ENCODE peak calls at places on chromosomes 4 and X, in seven cellular contexts. One of them, this sample, is unnamed.

GRCh38 chrX:118872102-118872566 is 48.5 kb downstream of the ZCCHC12 start:
- DNase-seq in GM12865: peak; percentile 3
- DNase-seq in adrenal gland: peak; percentile 81
- DNase-seq in fibroblast of pulmonary artery: no peak
- DNase-seq in dorsolateral prefrontal cortex: no peak
- DNase-seq in NCI-H774: no peak
- DNase-seq in lower lobe of right lung: no peak
- DNase-seq in this sample: no peak

GRCh38 chr4:53522334-53522733 is 69.0 kb downstream of the LNX1 start:
- DNase-seq in adrenal gland: no peak
- DNase-seq in GM12865: no peak
- DNase-seq in NCI-H774: no peak
- DNase-seq in dorsolateral prefrontal cortex: no peak
- DNase-seq in lower lobe of right lung: no peak
- DNase-seq in fibroblast of pulmonary artery: no peak
- DNase-seq in this sample: no peak

GRCh38 chr4:182192511-182193181 is 50.6 kb upstream of the TENM3 start:
- DNase-seq in fibroblast of pulmonary artery: peak; percentile 35
- DNase-seq in GM12865: no peak
- DNase-seq in adrenal gland: no peak
- DNase-seq in NCI-H774: no peak
- DNase-seq in lower lobe of right lung: no peak
- DNase-seq in dorsolateral prefrontal cortex: no peak
- DNase-seq in this sample: no peak

GRCh38 chr4:148831945-148832344 is 389.7 kb upstream of the NR3C2 start:
- DNase-seq in fibroblast of pulmonary artery: peak; percentile 91
- DNase-seq in NCI-H774: no peak
- DNase-seq in GM12865: no peak
- DNase-seq in dorsolateral prefrontal cortex: no peak
- DNase-seq in lower lobe of right lung: no peak
- DNase-seq in adrenal gland: no peak
- DNase-seq in this sample: no peak

GRCh38 chr4:82739292-82740190 is 59.1 kb downstream of the SCD5 start:
- DNase-seq in adrenal gland: peak; percentile 90
- DNase-seq in dorsolateral prefrontal cortex: peak; percentile 59
- DNase-seq in GM12865: peak; percentile 82
- DNase-seq in lower lobe of right lung: peak; percentile 80
- DNase-seq in fibroblast of pulmonary artery: peak; percentile 77
- DNase-seq in NCI-H774: no peak
- DNase-seq in this sample: peak; percentile 78

GRCh38 chr4:8411351-8412180 is 29.0 kb downstream of the ACOX3 start:
- DNase-seq in lower lobe of right lung: no peak
- DNase-seq in NCI-H774: no peak
- DNase-seq in GM12865: no peak
- DNase-seq in fibroblast of pulmonary artery: no peak
- DNase-seq in dorsolateral prefrontal cortex: no peak
- DNase-seq in adrenal gland: no peak
- DNase-seq in this sample: no peak

GRCh38 chr4:142984871-142985585 is 138.9 kb upstream of the INPP4B start:
- DNase-seq in dorsolateral prefrontal cortex: no peak
- DNase-seq in adrenal gland: no peak
- DNase-seq in GM12865: peak; percentile 10
- DNase-seq in NCI-H774: no peak
- DNase-seq in lower lobe of right lung: no peak
- DNase-seq in fibroblast of pulmonary artery: peak; percentile 18
- DNase-seq in this sample: no peak

GRCh38 chr4:142818476-142818875 is 27.6 kb downstream of the INPP4B start:
- DNase-seq in adrenal gland: no peak
- DNase-seq in GM12865: no peak
- DNase-seq in lower lobe of right lung: no peak
- DNase-seq in NCI-H774: no peak
- DNase-seq in fibroblast of pulmonary artery: peak; percentile 10
- DNase-seq in dorsolateral prefrontal cortex: no peak
- DNase-seq in this sample: no peak

GRCh38 chr4:91114386-91114785 is 987.2 kb downstream of the CCSER1 start:
- DNase-seq in adrenal gland: no peak
- DNase-seq in NCI-H774: no peak
- DNase-seq in GM12865: no peak
- DNase-seq in lower lobe of right lung: no peak
- DNase-seq in fibroblast of pulmonary artery: no peak
- DNase-seq in dorsolateral prefrontal cortex: no peak
- DNase-seq in this sample: no peak

GRCh38 chrX:47351706-47352105 is 18.7 kb upstream of the ZNF157 start:
- DNase-seq in GM12865: no peak
- DNase-seq in lower lobe of right lung: no peak
- DNase-seq in NCI-H774: no peak
- DNase-seq in adrenal gland: no peak
- DNase-seq in dorsolateral prefrontal cortex: no peak
- DNase-seq in fibroblast of pulmonary artery: peak; percentile 37
- DNase-seq in this sample: no peak

GRCh38 chr4:148653681-148654080 is 211.5 kb upstream of the NR3C2 start:
- DNase-seq in NCI-H774: no peak
- DNase-seq in GM12865: no peak
- DNase-seq in dorsolateral prefrontal cortex: no peak
- DNase-seq in fibroblast of pulmonary artery: peak; percentile 4
- DNase-seq in lower lobe of right lung: no peak
- DNase-seq in adrenal gland: no peak
- DNase-seq in this sample: no peak

GRCh38 chrX:17438221-17438620 is 63.2 kb downstream of the NHS start:
- DNase-seq in NCI-H774: no peak
- DNase-seq in lower lobe of right lung: no peak
- DNase-seq in dorsolateral prefrontal cortex: no peak
- DNase-seq in fibroblast of pulmonary artery: no peak
- DNase-seq in adrenal gland: no peak
- DNase-seq in GM12865: no peak
- DNase-seq in this sample: no peak

GRCh38 chr4:140947507-140947906 is 185.8 kb downstream of the RNF150 start:
- DNase-seq in adrenal gland: peak; percentile 87
- DNase-seq in NCI-H774: no peak
- DNase-seq in lower lobe of right lung: no peak
- DNase-seq in fibroblast of pulmonary artery: no peak
- DNase-seq in dorsolateral prefrontal cortex: no peak
- DNase-seq in GM12865: no peak
- DNase-seq in this sample: no peak

GRCh38 chrX:55451626-55451989 is 319 bp upstream of the MAGEH1 start:
- DNase-seq in GM12865: no peak
- DNase-seq in NCI-H774: no peak
- DNase-seq in lower lobe of right lung: no peak
- DNase-seq in adrenal gland: no peak
- DNase-seq in dorsolateral prefrontal cortex: peak; percentile 43
- DNase-seq in fibroblast of pulmonary artery: no peak
- DNase-seq in this sample: no peak

GRCh38 chrX:73765776-73766465 is 202.9 kb downstream of the CHIC1 start:
- DNase-seq in GM12865: no peak
- DNase-seq in NCI-H774: peak; percentile 7
- DNase-seq in fibroblast of pulmonary artery: no peak
- DNase-seq in adrenal gland: no peak
- DNase-seq in dorsolateral prefrontal cortex: no peak
- DNase-seq in lower lobe of right lung: no peak
- DNase-seq in this sample: no peak

GRCh38 chr4:1870328-1870577 is 940 bp upstream of the NSD2 start:
- DNase-seq in NCI-H774: peak; percentile 75
- DNase-seq in fibroblast of pulmonary artery: peak; percentile 75
- DNase-seq in dorsolateral prefrontal cortex: peak; percentile 84
- DNase-seq in GM12865: peak; percentile 92
- DNase-seq in lower lobe of right lung: peak; percentile 94
- DNase-seq in adrenal gland: peak; percentile 92
- DNase-seq in this sample: peak; percentile 91

GRCh38 chr4:140686799-140687198 is 69.4 kb downstream of the TBC1D9 start:
- DNase-seq in fibroblast of pulmonary artery: no peak
- DNase-seq in lower lobe of right lung: no peak
- DNase-seq in adrenal gland: no peak
- DNase-seq in NCI-H774: no peak
- DNase-seq in dorsolateral prefrontal cortex: no peak
- DNase-seq in GM12865: no peak
- DNase-seq in this sample: no peak

GRCh38 chrX:39983715-39984114 is 114.0 kb downstream of the BCOR start:
- DNase-seq in dorsolateral prefrontal cortex: no peak
- DNase-seq in lower lobe of right lung: no peak
- DNase-seq in adrenal gland: peak; percentile 60
- DNase-seq in NCI-H774: no peak
- DNase-seq in GM12865: no peak
- DNase-seq in fibroblast of pulmonary artery: peak; percentile 66
- DNase-seq in this sample: no peak

GRCh38 chrX:9466115-9466495 is 1.2 kb downstream of the TBL1X start:
- DNase-seq in lower lobe of right lung: peak; percentile 64
- DNase-seq in adrenal gland: peak; percentile 76
- DNase-seq in fibroblast of pulmonary artery: no peak
- DNase-seq in dorsolateral prefrontal cortex: no peak
- DNase-seq in NCI-H774: no peak
- DNase-seq in GM12865: peak; percentile 44
- DNase-seq in this sample: peak; percentile 66

GRCh38 chrX:9676738-9677097 is 88.9 kb downstream of the GPR143 start:
- DNase-seq in GM12865: peak; percentile 12
- DNase-seq in lower lobe of right lung: no peak
- DNase-seq in NCI-H774: no peak
- DNase-seq in fibroblast of pulmonary artery: no peak
- DNase-seq in adrenal gland: no peak
- DNase-seq in dorsolateral prefrontal cortex: no peak
- DNase-seq in this sample: no peak

GRCh38 chr4:2954358-2955185 is 8.6 kb downstream of the NOP14 start:
- DNase-seq in NCI-H774: no peak
- DNase-seq in fibroblast of pulmonary artery: no peak
- DNase-seq in dorsolateral prefrontal cortex: no peak
- DNase-seq in GM12865: peak; percentile 86
- DNase-seq in adrenal gland: peak; percentile 41
- DNase-seq in lower lobe of right lung: no peak
- DNase-seq in this sample: no peak

GRCh38 chr4:113153529-113154101 is 104.2 kb downstream of the ANK2 start:
- DNase-seq in dorsolateral prefrontal cortex: no peak
- DNase-seq in fibroblast of pulmonary artery: peak; percentile 11
- DNase-seq in adrenal gland: no peak
- DNase-seq in lower lobe of right lung: no peak
- DNase-seq in GM12865: no peak
- DNase-seq in NCI-H774: no peak
- DNase-seq in this sample: no peak

GRCh38 chr4:102759835-102760644 is 728 bp downstream of the MANBA start:
- DNase-seq in dorsolateral prefrontal cortex: no peak
- DNase-seq in NCI-H774: no peak
- DNase-seq in lower lobe of right lung: no peak
- DNase-seq in adrenal gland: peak; percentile 74
- DNase-seq in GM12865: peak; percentile 65
- DNase-seq in fibroblast of pulmonary artery: peak; percentile 68
- DNase-seq in this sample: no peak

GRCh38 chr4:7166981-7167700 is 25.2 kb upstream of the SORCS2 start:
- DNase-seq in dorsolateral prefrontal cortex: no peak
- DNase-seq in fibroblast of pulmonary artery: no peak
- DNase-seq in adrenal gland: no peak
- DNase-seq in GM12865: no peak
- DNase-seq in lower lobe of right lung: no peak
- DNase-seq in NCI-H774: no peak
- DNase-seq in this sample: no peak

GRCh38 chrX:68365356-68365755 is 67.9 kb downstream of the OPHN1 start:
- DNase-seq in fibroblast of pulmonary artery: peak; percentile 9
- DNase-seq in GM12865: no peak
- DNase-seq in NCI-H774: no peak
- DNase-seq in dorsolateral prefrontal cortex: no peak
- DNase-seq in adrenal gland: no peak
- DNase-seq in lower lobe of right lung: no peak
- DNase-seq in this sample: no peak

GRCh38 chr4:21577066-21577465 is 371.5 kb downstream of the KCNIP4 start:
- DNase-seq in GM12865: no peak
- DNase-seq in fibroblast of pulmonary artery: no peak
- DNase-seq in adrenal gland: no peak
- DNase-seq in dorsolateral prefrontal cortex: no peak
- DNase-seq in NCI-H774: no peak
- DNase-seq in lower lobe of right lung: no peak
- DNase-seq in this sample: no peak

GRCh38 chr4:184163813-184164212 is 53.9 kb downstream of the ENPP6 start:
- DNase-seq in fibroblast of pulmonary artery: peak; percentile 34
- DNase-seq in lower lobe of right lung: peak; percentile 73
- DNase-seq in dorsolateral prefrontal cortex: peak; percentile 74
- DNase-seq in GM12865: peak; percentile 36
- DNase-seq in NCI-H774: no peak
- DNase-seq in adrenal gland: peak; percentile 80
- DNase-seq in this sample: peak; percentile 68

GRCh38 chrX:101206471-101206870 is 13.1 kb upstream of the DRP2 start:
- DNase-seq in fibroblast of pulmonary artery: peak; percentile 67
- DNase-seq in adrenal gland: no peak
- DNase-seq in dorsolateral prefrontal cortex: no peak
- DNase-seq in GM12865: peak; percentile 43
- DNase-seq in lower lobe of right lung: no peak
- DNase-seq in NCI-H774: no peak
- DNase-seq in this sample: no peak

This sample was measured in left ventricle myocardium superior.